ENCODE peak calls at places on chromosomes 16 and 17, in four cellular contexts. S, B, U and L are unnamed samples.

GRCh38 chr16:67762385-67762784 is 43.3 kb upstream of the GFOD2 start:
- DNase-seq in U (no peak), B (no peak), S (no peak), L (no peak)

GRCh38 chr16:85329999-85330693 is 217.9 kb upstream of the CIBAR2 start:
- DNase-seq in S (no peak), U (peak; percentile 57), B (no peak), L (no peak)

GRCh38 chr17:48246623-48247022 is 139.1 kb downstream of the SNX11 start:
- DNase-seq in S (no peak), U (no peak), B (no peak), L (no peak)

GRCh38 chr17:63675607-63676539 is 24.1 kb downstream of the LIMD2 start:
- DNase-seq in S (no peak), U (peak; percentile 85), B (no peak), L (peak; percentile 64)

GRCh38 chr17:35729405-35729833 is 2.0 kb upstream of the RASL10B start:
- DNase-seq in U (no peak), B (no peak), S (no peak), L (no peak)

GRCh38 chr16:54283735-54284318 is 2.8 kb downstream of the IRX3 start:
- DNase-seq in B (no peak), S (peak; percentile 20), U (no peak), L (no peak)

GRCh38 chr17:77385750-77386501 is 245.2 kb downstream of the SEC14L1 start:
- DNase-seq in S (no peak), U (peak; percentile 76), B (no peak), L (peak; percentile 67)

GRCh38 chr17:3655766-3656165 is 12.6 kb downstream of the TAX1BP3 start:
- DNase-seq in U (no peak), S (no peak), B (no peak), L (no peak)

GRCh38 chr17:56185905-56186783 is 32.9 kb downstream of the ANKFN1 start:
- DNase-seq in B (no peak), U (no peak), S (no peak), L (no peak)

GRCh38 chr16:2154533-2155090 is 970 bp upstream of the TRAF7 start:
- DNase-seq in U (no peak), B (no peak), S (no peak), L (no peak)

GRCh38 chr17:63830904-63831491 is 3.5 kb upstream of the FTSJ3 start:
- DNase-seq in U (no peak), S (no peak), B (no peak), L (no peak)

GRCh38 chr16:86033016-86033474 is 134.1 kb downstream of the IRF8 start:
- DNase-seq in B (no peak), S (no peak), U (no peak), L (no peak)

GRCh38 chr17:4645642-4646041 is 4.2 kb upstream of the ALOX15 start:
- DNase-seq in B (no peak), U (no peak), S (no peak), L (no peak)

GRCh38 chr17:4445731-4446130 is 12.0 kb downstream of the SPNS3 start:
- DNase-seq in U (no peak), S (no peak), B (no peak), L (no peak)

GRCh38 chr17:76240461-76241204 is at the start of gene RNF157:
- DNase-seq in S (peak; percentile 81), U (peak; percentile 97), B (no peak), L (peak; percentile 94)

GRCh38 chr17:41520821-41521521 is 2.3 kb upstream of the KRT15 start:
- DNase-seq in U (peak; percentile 77), B (no peak), S (no peak), L (peak; percentile 70)

GRCh38 chr17:32265192-32265895 is at the start of gene RHBDL3:
- DNase-seq in S (peak; percentile 36), U (peak; percentile 89), B (no peak), L (peak; percentile 94)
- TF ChIP-seq USF1 in S (no peak), U (no peak), B (no peak), L (no peak)

GRCh38 chr16:73886378-73886777 is 410.2 kb upstream of the PSMD7 start:
- DNase-seq in U (no peak), S (no peak), B (no peak), L (no peak)

GRCh38 chr16:73887895-73888294 is 408.7 kb upstream of the PSMD7 start:
- DNase-seq in B (no peak), S (no peak), U (no peak), L (no peak)

GRCh38 chr16:73888840-73889577 is 407.6 kb upstream of the PSMD7 start:
- DNase-seq in B (no peak), S (no peak), U (no peak), L (no peak)

GRCh38 chr16:73885319-73885718 is 411.3 kb upstream of the PSMD7 start:
- DNase-seq in U (no peak), S (no peak), B (no peak), L (no peak)

GRCh38 chr16:73890524-73891500 is 405.8 kb upstream of the PSMD7 start:
- DNase-seq in B (no peak), S (peak; percentile 41), U (no peak), L (no peak)
- TF ChIP-seq USF1 in B (no peak), S (no peak), U (no peak), L (no peak)

DNA sequence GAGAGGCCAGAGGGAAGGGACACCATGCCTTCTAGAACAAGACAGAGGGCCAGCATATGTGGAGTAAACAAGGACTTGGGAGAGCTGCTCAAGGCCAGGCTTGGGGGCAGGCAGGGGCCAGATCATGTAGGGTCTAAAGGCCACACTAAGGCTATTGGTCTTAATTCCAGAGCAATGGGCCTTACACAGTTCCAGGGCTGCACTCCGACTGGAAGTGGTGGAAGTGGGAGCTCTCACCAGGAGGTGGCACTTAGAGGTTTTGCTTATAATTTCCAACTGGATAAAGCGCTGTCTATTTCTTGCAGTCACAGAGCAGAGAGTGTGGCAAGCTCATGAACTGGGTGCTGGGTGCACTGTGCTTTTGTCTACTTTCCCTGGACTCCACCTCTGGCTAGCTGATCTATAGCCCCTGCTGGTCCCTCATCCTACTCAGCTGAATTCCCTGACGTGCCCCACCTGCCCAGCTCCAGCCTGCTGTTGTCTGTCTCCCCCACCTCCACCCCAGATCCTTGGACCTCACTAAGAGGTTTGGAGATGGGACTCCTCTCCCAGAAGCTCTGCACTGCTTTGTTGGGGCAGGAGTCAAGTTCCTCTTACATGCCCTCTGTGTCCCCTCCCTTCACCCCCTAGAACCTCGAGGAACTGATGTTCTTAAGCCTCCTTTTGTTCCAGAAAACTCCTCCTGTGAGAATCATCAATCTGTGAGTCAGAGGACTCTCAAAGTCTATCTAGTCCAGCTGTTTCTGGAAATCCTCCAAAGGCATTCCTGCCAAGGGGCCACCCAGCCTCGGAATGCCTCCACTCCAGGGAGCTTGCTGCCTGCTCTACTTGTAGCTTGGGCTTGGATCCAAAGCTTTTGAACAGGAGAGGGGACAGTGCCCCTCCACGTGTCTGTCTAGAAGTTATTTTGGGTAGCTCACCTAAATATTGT is 48.1 kb upstream of the KSR1 start:
- DNase-seq in S (no peak), B (no peak), U (no peak), L (no peak)
- TF ChIP-seq USF1 in S (no peak), B (no peak), U (no peak), L (no peak)

DNA sequence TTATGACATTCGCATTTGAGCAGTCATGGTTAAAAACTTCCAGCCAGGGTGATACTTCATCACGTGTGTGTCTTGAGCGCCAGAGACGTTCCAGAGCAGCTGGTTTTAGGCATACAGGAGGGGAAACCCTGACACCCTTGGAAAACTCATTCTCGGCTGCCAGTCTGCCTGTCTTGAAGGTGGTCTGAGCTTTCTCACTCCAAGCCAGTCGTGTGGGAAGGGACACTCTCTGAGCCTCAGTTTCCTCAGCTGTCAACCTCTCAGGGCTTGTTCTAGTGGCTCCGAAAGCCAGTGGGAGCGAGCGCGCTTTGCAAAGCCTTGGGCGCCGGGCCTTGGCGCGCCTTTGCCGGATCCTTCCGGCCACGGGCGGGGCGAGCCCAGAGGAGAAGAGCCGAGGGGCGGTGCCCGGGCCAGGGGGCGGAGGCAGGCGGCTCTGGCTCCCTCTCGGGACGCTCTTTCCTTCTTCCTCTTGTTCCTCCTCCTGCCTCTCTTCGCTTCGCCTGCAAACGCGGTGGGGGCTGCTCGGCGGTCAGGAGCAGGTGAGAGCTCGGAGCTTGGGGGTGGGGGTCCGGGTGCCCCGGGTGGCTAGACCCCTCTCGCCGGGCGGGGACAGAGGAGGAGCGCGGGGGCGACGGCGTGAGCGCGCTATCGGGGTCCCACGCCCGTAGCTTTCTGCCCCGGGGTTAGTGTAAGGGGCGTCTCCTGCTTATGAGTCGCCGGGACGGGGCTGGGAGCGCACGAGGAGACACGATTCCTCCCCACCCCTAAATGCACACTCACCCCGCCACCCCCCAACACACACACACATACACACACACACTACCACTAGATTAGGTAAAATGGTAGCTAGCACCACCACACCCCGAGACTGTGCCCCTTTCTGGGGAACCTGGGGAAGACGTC is at the start of gene LDAF1:
- DNase-seq in U (peak; percentile 90), B (no peak), S (peak; percentile 89), L (peak; percentile 90)
- TF ChIP-seq USF1 in U (no peak), B (no peak), S (no peak), L (no peak)

GRCh38 chr17:73141411-73141810 is 23.4 kb upstream of the SSTR2 start:
- DNase-seq in B (no peak), S (no peak), U (no peak), L (no peak)

GRCh38 chr17:73140531-73140930 is 24.3 kb upstream of the SSTR2 start:
- DNase-seq in U (no peak), S (no peak), B (no peak), L (no peak)

GRCh38 chr17:73145641-73146040 is 19.2 kb upstream of the SSTR2 start:
- DNase-seq in B (no peak), U (no peak), S (no peak), L (no peak)

GRCh38 chr17:73139296-73139695 is 25.5 kb upstream of the SSTR2 start:
- DNase-seq in S (no peak), U (no peak), B (no peak), L (no peak)

GRCh38 chr17:73142763-73143395 is 21.9 kb upstream of the SSTR2 start:
- DNase-seq in U (no peak), S (no peak), B (no peak), L (no peak)
- TF ChIP-seq USF1 in U (no peak), S (no peak), B (no peak), L (no peak)

DNA sequence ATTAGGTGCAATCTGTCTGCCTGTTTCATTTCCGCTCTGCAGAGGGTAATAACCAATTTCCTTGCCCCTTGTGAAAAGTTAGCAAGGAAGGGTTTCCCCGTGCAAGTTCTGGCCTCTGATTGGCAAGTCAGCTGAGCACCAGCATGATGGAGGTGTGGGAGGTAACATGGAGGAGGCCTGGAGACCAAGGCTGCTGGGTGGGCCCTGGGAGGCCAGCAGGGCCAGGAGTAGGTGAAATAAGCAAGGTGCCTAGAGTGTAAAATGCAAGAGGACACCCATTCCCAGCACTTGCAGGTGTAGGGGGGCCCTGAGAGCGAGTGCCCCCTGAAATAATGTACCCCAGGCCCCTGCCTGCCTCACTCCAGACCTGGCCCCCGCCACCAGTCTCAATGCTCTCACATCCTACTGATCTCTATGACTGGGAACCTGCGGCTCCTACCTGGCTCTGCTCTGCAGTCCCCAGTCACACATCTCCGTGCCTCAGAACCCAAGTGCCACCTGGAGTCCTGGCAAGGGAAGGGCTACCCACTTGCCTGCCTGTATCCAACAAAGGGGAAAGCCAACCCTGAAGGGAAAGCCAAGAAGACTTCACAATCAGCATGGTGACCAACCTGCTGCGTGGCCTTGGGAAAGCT is 116.2 kb downstream of the C16orf78 start:
- DNase-seq in B (no peak), U (no peak), S (no peak), L (no peak)
- TF ChIP-seq USF1 in B (no peak), U (no peak), S (no peak), L (no peak)